ENCODE peak calls at places on chromosomes 5 and 9, in seven cellular contexts. T is GM12891, S is SK-N-SH, O is H1, U is K562, C is HepG2, E is GM12878. Q is an unnamed sample.

GRCh38 chr5:18546570-18546969 is 912.3 kb downstream of the TAF11L14 start:
- DNase-seq in T (no peak), S (peak; percentile 21), O (no peak), U (no peak), C (no peak), E (no peak), Q (no peak)

GRCh38 chr5:134468921-134469400 is 56.5 kb upstream of the JADE2 start:
- DNase-seq in T (no peak), S (no peak), O (no peak), U (no peak), C (no peak), E (no peak), Q (no peak)

GRCh38 chr5:52743970-52744369 is 43.7 kb upstream of the ITGA1 start:
- DNase-seq in T (no peak), S (no peak), O (no peak), U (no peak), C (no peak), E (no peak), Q (no peak)

GRCh38 chr5:72101828-72102227 is 5.4 kb upstream of the MAP1B start:
- DNase-seq in T (no peak), S (no peak), O (no peak), U (no peak), C (no peak), E (no peak), Q (no peak)

GRCh38 chr9:121216406-121216805 is 14.7 kb upstream of the RAB14 start:
- DNase-seq in T (no peak), S (no peak), O (no peak), U (no peak), C (no peak), E (no peak), Q (no peak)

GRCh38 chr5:34460496-34460895 is 195.6 kb upstream of the RAI14 start:
- DNase-seq in T (no peak), S (no peak), O (no peak), U (no peak), C (no peak), E (no peak), Q (no peak)

GRCh38 chr9:135570456-135570855 is 8.9 kb downstream of the PAEP start:
- DNase-seq in T (no peak), S (no peak), O (no peak), U (no peak), C (no peak), E (no peak), Q (no peak)

GRCh38 chr5:25489834-25490538 is 845.2 kb upstream of the CDH10 start:
- DNase-seq in T (no peak), S (no peak), O (no peak), U (no peak), C (peak; percentile 31), E (no peak), Q (no peak)

GRCh38 chr5:82692826-82693225 is 384.4 kb downstream of the TMEM167A start:
- DNase-seq in T (no peak), S (no peak), O (no peak), U (no peak), C (no peak), E (no peak), Q (no peak)

GRCh38 chr5:171750316-171750788 is 35.3 kb upstream of the SMIM23 start:
- DNase-seq in T (no peak), S (peak; percentile 26), O (no peak), U (peak; percentile 23), C (peak; percentile 4), E (no peak), Q (no peak)

GRCh38 chr5:127041571-127041970 is 11.2 kb upstream of the MARCHF3 start:
- DNase-seq in T (no peak), S (no peak), O (no peak), U (no peak), C (no peak), E (no peak), Q (no peak)

GRCh38 chr5:171850354-171850947 is 64.8 kb downstream of the SMIM23 start:
- DNase-seq in T (no peak), S (peak; percentile 53), O (no peak), U (peak; percentile 42), C (peak; percentile 13), E (no peak), Q (no peak)

GRCh38 chr9:131262327-131263032 is 13.8 kb downstream of the FAM78A start:
- DNase-seq in T (no peak), S (no peak), O (no peak), U (peak; percentile 9), C (no peak), E (no peak), Q (no peak)

GRCh38 chr9:131260751-131261452 is 15.4 kb downstream of the FAM78A start:
- DNase-seq in T (no peak), S (no peak), O (no peak), U (peak; percentile 9), C (no peak), E (no peak), Q (no peak)

GRCh38 chr9:131266301-131267229 is 9.7 kb downstream of the FAM78A start:
- DNase-seq in T (no peak), S (no peak), O (no peak), U (peak; percentile 38), C (no peak), E (no peak), Q (no peak)

GRCh38 chr9:131263701-131264100 is 12.6 kb downstream of the FAM78A start:
- DNase-seq in T (no peak), S (no peak), O (no peak), U (no peak), C (no peak), E (no peak), Q (no peak)

GRCh38 chr9:131264231-131264630 is 12.1 kb downstream of the FAM78A start:
- DNase-seq in T (no peak), S (peak; percentile 74), O (no peak), U (peak; percentile 18), C (no peak), E (no peak), Q (no peak)
- TF ChIP-seq POLR2AphosphoS5 in T (no peak), S (no peak), O (no peak), U (no peak), C (no peak), E (no peak), Q (no peak)

GRCh38 chr5:154559398-154560276 is 81.6 kb upstream of the HAND1 start:
- DNase-seq in T (no peak), S (no peak), O (no peak), U (no peak), C (no peak), E (peak; percentile 12), Q (no peak)
- TF ChIP-seq TAF1 in T (no peak), S (no peak), O (no peak), U (no peak), C (no peak), E (no peak), Q (no peak)

GRCh38 chr9:131961496-131961880 is 118.2 kb downstream of the MED27 start:
- DNase-seq in T (no peak), S (no peak), O (no peak), U (no peak), C (no peak), E (no peak), Q (no peak)

GRCh38 chr9:131968632-131969031 is 111.0 kb downstream of the MED27 start:
- DNase-seq in T (no peak), S (no peak), O (no peak), U (no peak), C (no peak), E (no peak), Q (no peak)

GRCh38 chr9:131963087-131963715 is 116.5 kb downstream of the MED27 start:
- DNase-seq in T (no peak), S (peak; percentile 41), O (no peak), U (no peak), C (no peak), E (no peak), Q (no peak)

GRCh38 chr9:131965841-131966240 is 113.8 kb downstream of the MED27 start:
- DNase-seq in T (no peak), S (no peak), O (no peak), U (no peak), C (no peak), E (no peak), Q (no peak)

DNA sequence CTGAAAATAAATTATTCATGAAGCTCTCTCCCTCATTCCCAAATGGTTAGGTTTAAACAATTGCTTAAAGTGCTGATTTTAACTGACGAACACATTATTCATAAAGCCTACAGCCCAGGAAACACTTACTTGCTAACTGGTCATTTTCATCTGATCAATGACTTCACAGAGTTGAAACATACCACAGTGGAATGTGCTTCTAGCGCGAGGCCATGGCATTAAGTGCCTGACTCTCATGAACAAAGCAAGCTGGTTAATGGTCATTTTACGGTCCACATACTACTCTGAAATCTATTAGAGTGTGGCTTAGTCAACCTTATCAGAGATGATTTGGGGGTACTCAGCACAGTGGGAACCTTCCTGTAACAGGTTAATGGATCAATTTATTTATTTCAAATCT is 114.6 kb downstream of the MED27 start:
- DNase-seq in T (no peak), S (no peak), O (no peak), U (no peak), C (no peak), E (no peak), Q (no peak)
- TF ChIP-seq POLR2AphosphoS5 in T (no peak), S (no peak), O (no peak), U (no peak), C (no peak), E (no peak), Q (no peak)

GRCh38 chr9:123073991-123074422 is 40.5 kb downstream of the GPR21 start:
- DNase-seq in T (no peak), S (no peak), O (no peak), U (no peak), C (no peak), E (no peak), Q (no peak)
- TF ChIP-seq TAF1 in T (no peak), S (no peak), O (no peak), U (no peak), C (no peak), E (no peak), Q (no peak)

GRCh38 chr5:43386960-43387362 is 25.2 kb downstream of the CCL28 start:
- DNase-seq in T (no peak), S (no peak), O (no peak), U (no peak), C (no peak), E (peak; percentile 20), Q (no peak)

DNA sequence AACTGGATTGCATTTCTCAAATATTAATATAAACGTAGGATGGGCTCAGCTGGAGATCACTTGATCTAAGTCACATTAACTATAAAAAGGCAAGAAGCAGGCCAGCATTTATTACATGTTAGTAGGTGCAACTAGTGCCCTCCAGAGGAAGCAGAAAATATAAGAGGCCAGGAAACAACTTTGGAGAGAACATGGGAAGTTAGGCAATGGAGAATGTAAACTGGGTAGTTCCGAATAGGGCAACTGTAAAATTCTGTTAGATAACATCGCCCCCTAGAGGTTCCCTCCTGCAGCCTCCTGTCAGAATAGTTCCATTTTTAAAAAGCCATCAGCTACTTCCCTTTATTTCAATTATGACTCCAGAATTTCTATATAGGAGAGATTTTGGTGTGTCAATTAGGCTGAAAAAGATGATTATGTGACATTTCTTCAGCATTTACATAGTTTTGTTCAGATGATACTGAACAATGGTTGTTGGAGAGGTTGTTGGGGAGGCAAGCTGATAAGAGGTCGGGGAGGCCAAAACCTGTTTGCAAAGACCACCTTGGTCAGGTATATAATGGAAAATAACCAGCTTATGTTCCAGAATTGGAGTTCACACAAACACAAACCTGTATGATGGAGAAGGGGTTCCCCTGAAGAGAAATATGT is 22.4 kb downstream of the CCL28 start:
- DNase-seq in T (no peak), S (peak; percentile 76), O (peak; percentile 46), U (peak; percentile 92), C (peak; percentile 87), E (peak; percentile 40), Q (no peak)
- TF ChIP-seq POLR2AphosphoS5 in T (no peak), S (no peak), O (no peak), U (no peak), C (no peak), E (no peak), Q (no peak)